ENCODE peak calls at places on chromosomes 2 and 18, in five cellular contexts. L, E, A, K and Q are unnamed samples.

GRCh38 chr2:101303688-101304087 is 4.8 kb downstream of the RNF149 start:
- DNase-seq in L (no peak), K (no peak), A (no peak), E (no peak), Q (no peak)

GRCh38 chr2:56314809-56315208 is 131.0 kb downstream of the CCDC85A start:
- DNase-seq in A (no peak), L (no peak), E (no peak), K (no peak), Q (no peak)

GRCh38 chr18:42654561-42654960 is 460.9 kb downstream of the RIT2 start:
- DNase-seq in E (no peak), L (no peak), A (no peak), K (no peak), Q (no peak)

GRCh38 chr2:203042178-203042577 is 27.5 kb downstream of the NBEAL1 start:
- DNase-seq in E (no peak), L (no peak), A (no peak), K (no peak), Q (no peak)

GRCh38 chr2:198471291-198471690 is 666.9 kb downstream of the PLCL1 start:
- DNase-seq in L (no peak), A (no peak), E (no peak), K (no peak), Q (peak; percentile 3)

GRCh38 chr18:21264651-21265050 is 22.6 kb downstream of the GREB1L start:
- DNase-seq in A (no peak), E (no peak), K (no peak), L (peak; percentile 22), Q (peak; percentile 8)

GRCh38 chr2:191848771-191849726 is 2.2 kb upstream of the CAVIN2 start:
- DNase-seq in A (no peak), L (no peak), E (no peak), K (no peak), Q (no peak)

GRCh38 chr2:232104076-232104646 is 142.6 kb downstream of the DIS3L2 start:
- DNase-seq in K (no peak), A (no peak), L (no peak), E (no peak), Q (no peak)

GRCh38 chr2:119233326-119234020 is 9.8 kb downstream of the STEAP3 start:
- DNase-seq in K (no peak), A (no peak), E (no peak), L (no peak), Q (peak; percentile 21)

GRCh38 chr2:235666240-235666781 is 172.5 kb downstream of the AGAP1 start:
- DNase-seq in A (peak; percentile 69), K (no peak), E (no peak), L (no peak), Q (peak; percentile 58)

GRCh38 chr2:80288576-80288975 is 16.0 kb downstream of the LRRTM1 start:
- DNase-seq in E (no peak), A (no peak), L (no peak), K (no peak), Q (no peak)

GRCh38 chr2:194854941-194855340 is 802.1 kb upstream of the SLC39A10 start:
- DNase-seq in K (peak; percentile 17), A (no peak), E (no peak), L (no peak), Q (no peak)

GRCh38 chr2:49335546-49335945 is 181.2 kb upstream of the FSHR start:
- DNase-seq in E (no peak), A (no peak), K (no peak), L (no peak), Q (no peak)

GRCh38 chr2:63699549-63699839 is 110.7 kb downstream of the MDH1 start:
- DNase-seq in E (no peak), L (no peak), K (no peak), A (no peak), Q (no peak)

GRCh38 chr18:13616041-13616440 is 110.3 kb downstream of the FAM210A start:
- DNase-seq in L (no peak), A (no peak), E (no peak), K (no peak), Q (no peak)

GRCh38 chr2:50401772-50402653 is 629.9 kb downstream of the NRXN1 start:
- DNase-seq in E (no peak), L (peak; percentile 28), K (no peak), A (peak; percentile 8), Q (peak; percentile 63)
- TF ChIP-seq CTCF in E (peak; percentile 86), L (peak; percentile 75), K (no peak), A (peak; percentile 91), Q (peak; percentile 51)

GRCh38 chr18:58364867-58365533 is 263.9 kb downstream of the ALPK2 start:
- DNase-seq in A (no peak), K (no peak), L (no peak), E (no peak), Q (no peak)
- TF ChIP-seq CTCF in A (no peak), K (no peak), L (no peak), E (no peak), Q (no peak)

GRCh38 chr2:96964221-96964905 is 22.0 kb downstream of the FAM178B start:
- DNase-seq in A (no peak), K (no peak), L (no peak), E (no peak), Q (no peak)
- TF ChIP-seq CTCF in A (no peak), K (no peak), L (no peak), E (no peak), Q (no peak)

GRCh38 chr2:81396417-81397019 is 1092.0 kb upstream of the LRRTM1 start:
- DNase-seq in A (no peak), K (no peak), L (no peak), E (no peak), Q (no peak)
- TF ChIP-seq CTCF in A (no peak), K (no peak), L (no peak), E (no peak), Q (no peak)

GRCh38 chr2:218031771-218032257 is 29.0 kb upstream of the TNS1 start:
- DNase-seq in E (no peak), K (no peak), L (no peak), A (no peak), Q (no peak)
- TF ChIP-seq CTCF in E (no peak), K (no peak), L (no peak), A (no peak), Q (no peak)

DNA sequence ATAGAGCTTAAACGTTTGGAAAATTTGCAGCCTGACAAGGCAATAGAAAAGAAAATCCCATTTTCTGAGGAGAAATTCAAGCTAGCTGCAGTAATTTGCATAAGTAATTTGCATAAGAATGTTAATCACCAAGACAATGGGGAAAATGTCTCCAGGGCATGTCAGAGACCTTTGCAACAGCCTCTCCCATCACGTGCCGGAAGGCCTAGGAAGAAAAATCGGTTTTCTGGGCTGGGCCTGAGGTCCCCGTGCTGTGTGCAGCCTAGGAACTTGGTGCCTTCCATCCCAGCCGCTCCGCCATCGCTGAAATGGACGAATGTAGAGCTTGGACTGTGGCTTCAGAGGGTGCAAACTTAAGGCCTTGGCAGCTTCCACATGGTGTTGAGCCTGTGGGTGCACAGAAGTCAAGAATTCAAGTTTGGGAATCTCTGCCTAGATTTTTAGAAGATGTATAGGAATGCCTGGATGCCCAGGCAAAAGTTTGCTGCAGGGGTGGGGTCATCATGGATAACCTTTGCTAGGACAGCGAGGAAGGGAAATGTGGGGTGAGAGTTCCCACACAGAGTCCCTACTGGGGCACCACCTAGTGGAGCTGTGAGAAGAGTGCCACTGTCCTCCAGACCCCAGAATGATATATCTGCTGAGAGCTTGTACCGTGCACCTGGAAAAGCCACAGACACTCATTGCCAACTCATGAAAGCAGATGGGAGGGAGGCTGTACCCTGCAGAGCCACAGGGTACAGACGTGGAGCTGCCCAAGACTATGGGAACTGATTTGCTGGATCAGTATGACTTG is 164.6 kb downstream of the GULP1 start:
- DNase-seq in L (no peak), A (no peak), E (no peak), K (no peak), Q (no peak)
- TF ChIP-seq CTCF in L (no peak), A (peak; percentile 24), E (peak; percentile 32), K (no peak), Q (no peak)